ENCODE peak calls at places on chromosomes 3 and 15, in seven cellular contexts. F, V, E, K, G, D and Q are unnamed samples.

GRCh38 chr3:9713142-9713541 is 9.5 kb downstream of the CPNE9 start:
- DNase-seq in V (no peak), G (no peak), F (no peak), E (no peak), K (no peak), D (no peak), Q (no peak)

GRCh38 chr3:38805765-38806386 is 10.1 kb downstream of the SCN10A start:
- DNase-seq in K (peak; percentile 76), V (peak; percentile 74), D (peak; percentile 67), G (peak; percentile 78), E (peak; percentile 95), F (peak; percentile 72), Q (peak; percentile 91)

GRCh38 chr15:27743078-27743477 is 356.0 kb downstream of the OCA2 start:
- DNase-seq in K (no peak), E (no peak), V (no peak), G (peak; percentile 37), D (no peak), F (no peak), Q (no peak)

GRCh38 chr3:149977391-149977790 is 6.7 kb upstream of the PFN2 start:
- DNase-seq in F (no peak), K (no peak), V (no peak), E (no peak), G (no peak), D (no peak), Q (no peak)

GRCh38 chr15:50126072-50126471 is 7.0 kb upstream of the ATP8B4 start:
- DNase-seq in F (no peak), E (no peak), V (no peak), G (no peak), K (peak; percentile 29), D (no peak), Q (no peak)

GRCh38 chr3:149815728-149816127 is 2.7 kb downstream of the RNF13 start:
- DNase-seq in D (no peak), F (no peak), K (no peak), G (no peak), V (no peak), E (no peak), Q (no peak)

GRCh38 chr3:185549111-185549510 is 3.3 kb downstream of the LIPH start:
- DNase-seq in D (no peak), E (no peak), V (peak; percentile 98), K (peak; percentile 24), F (no peak), G (no peak), Q (no peak)

GRCh38 chr3:106006571-106006970 is 137.8 kb upstream of the CBLB start:
- DNase-seq in F (no peak), V (no peak), D (no peak), G (no peak), E (no peak), K (no peak), Q (no peak)

GRCh38 chr3:152121292-152121654 is 147.5 kb upstream of the MBNL1 start:
- DNase-seq in K (peak; percentile 85), E (no peak), G (no peak), F (no peak), D (no peak), V (peak; percentile 95), Q (no peak)

GRCh38 chr3:100471436-100471835 is 21.0 kb upstream of the TMEM45A start:
- DNase-seq in F (no peak), V (no peak), K (no peak), G (no peak), E (no peak), D (no peak), Q (no peak)

GRCh38 chr15:94198633-94199032 is 32.7 kb upstream of the MCTP2 start:
- DNase-seq in E (no peak), F (no peak), G (no peak), V (no peak), D (no peak), K (no peak), Q (no peak)

GRCh38 chr3:23589586-23589985 is 216.2 kb upstream of the UBE2E1 start:
- DNase-seq in F (no peak), D (no peak), K (no peak), G (no peak), V (no peak), E (no peak), Q (no peak)

GRCh38 chr15:95653361-95653805 is 677.1 kb upstream of the NR2F2 start:
- DNase-seq in F (no peak), D (peak; percentile 43), K (no peak), E (no peak), G (no peak), V (no peak), Q (no peak)

GRCh38 chr15:25022233-25022632 is 67.4 kb downstream of the SNRPN start:
- DNase-seq in E (no peak), F (no peak), V (peak; percentile 64), G (no peak), D (no peak), K (no peak), Q (no peak)

GRCh38 chr3:181455276-181455675 is 256.4 kb upstream of the SOX2 start:
- DNase-seq in V (no peak), E (no peak), K (no peak), F (no peak), D (no peak), G (no peak), Q (no peak)

GRCh38 chr3:13653631-13654279 is 104.8 kb downstream of the FBLN2 start:
- DNase-seq in V (no peak), E (no peak), D (no peak), K (no peak), F (no peak), G (no peak), Q (peak; percentile 66)

GRCh38 chr3:134799393-134799792 is 4.3 kb downstream of the EPHB1 start:
- DNase-seq in F (no peak), E (no peak), K (no peak), V (peak; percentile 10), D (no peak), G (peak; percentile 33), Q (no peak)

GRCh38 chr15:51585953-51586352 is 36.6 kb downstream of the DMXL2 start:
- DNase-seq in G (no peak), V (no peak), D (no peak), E (no peak), F (no peak), K (no peak), Q (no peak)

GRCh38 chr15:66777596-66778313 is 75.7 kb downstream of the SMAD6 start:
- DNase-seq in D (no peak), V (no peak), E (no peak), K (no peak), F (no peak), G (no peak), Q (no peak)

GRCh38 chr3:165522371-165522770 is 314.9 kb downstream of the BCHE start:
- DNase-seq in D (no peak), G (no peak), K (no peak), F (no peak), E (no peak), V (no peak), Q (peak; percentile 12)

GRCh38 chr15:68204776-68205557 is at the start of gene CALML4:
- DNase-seq in K (no peak), D (no peak), F (no peak), G (no peak), E (no peak), V (no peak), Q (no peak)

GRCh38 chr3:77795013-77795412 is 755.1 kb downstream of the ROBO2 start:
- DNase-seq in E (no peak), K (no peak), F (peak; percentile 90), G (peak; percentile 54), V (no peak), D (no peak), Q (peak; percentile 86)

GRCh38 chr3:193902557-193903256 is 233.2 kb upstream of the HES1 start:
- DNase-seq in V (no peak), D (no peak), E (peak; percentile 52), G (no peak), F (no peak), K (no peak), Q (no peak)

GRCh38 chr3:138964264-138964663 is 17.2 kb downstream of the FOXL2NB start:
- DNase-seq in E (no peak), V (no peak), G (no peak), D (no peak), K (no peak), F (no peak), Q (no peak)

GRCh38 chr3:16817201-16817600 is 67.6 kb upstream of the PLCL2 start:
- DNase-seq in V (no peak), K (no peak), E (no peak), G (no peak), D (no peak), F (no peak), Q (no peak)

GRCh38 chr3:44954962-44955361 is 21.0 kb downstream of the ZDHHC3 start:
- DNase-seq in V (peak; percentile 70), D (peak; percentile 40), E (no peak), G (no peak), K (peak; percentile 78), F (no peak), Q (no peak)
- H3K9ac ChIP-seq in V (no peak overlapping the region), D (no peak overlapping the region), E (no peak overlapping the region), G (no peak overlapping the region), K (no peak overlapping the region), F (no peak overlapping the region), Q (no peak overlapping the region)

GRCh38 chr15:55778932-55779331 is 36.0 kb upstream of the PRTG start:
- DNase-seq in V (no peak), K (no peak), D (no peak), E (no peak), F (no peak), G (no peak), Q (no peak)

GRCh38 chr15:55770808-55771207 is 27.9 kb upstream of the PRTG start:
- DNase-seq in F (no peak), K (no peak), V (no peak), D (no peak), G (no peak), E (no peak), Q (no peak)

GRCh38 chr15:55774113-55774970 is 31.4 kb upstream of the PRTG start:
- DNase-seq in D (peak; percentile 44), F (peak; percentile 79), G (peak; percentile 87), K (peak; percentile 44), V (peak; percentile 10), E (peak; percentile 62), Q (peak; percentile 82)

GRCh38 chr15:55780292-55780691 is 37.3 kb upstream of the PRTG start:
- DNase-seq in D (no peak), K (no peak), V (no peak), E (no peak), G (no peak), F (no peak), Q (no peak)

GRCh38 chr15:55775316-55775715 is 32.4 kb upstream of the PRTG start:
- DNase-seq in V (no peak), F (peak; percentile 66), K (peak; percentile 52), G (no peak), E (no peak), D (peak; percentile 99), Q (peak; percentile 96)
- H2BK5ac ChIP-seq in V (no peak overlapping the region), F (no peak overlapping the region), K (no peak overlapping the region), G (no peak overlapping the region), E (no peak overlapping the region), D (peak overlapping the region; percentile 100), Q (no peak overlapping the region)

GRCh38 chr15:52810346-52810745 is 20.2 kb upstream of the ONECUT1 start:
- DNase-seq in D (no peak), V (no peak), G (no peak), E (no peak), F (no peak), K (no peak), Q (no peak)
- H3K27me3 ChIP-seq in D (peaks cover 12% of the 10 kb centered on the region), V (peaks cover 21% of the 10 kb centered on the region), G (peaks cover 4% of the 10 kb centered on the region), E (peaks cover 68% of the 10 kb centered on the region), F (no peaks in the 10 kb centered on the region), K (peaks cover 64% of the 10 kb centered on the region), Q (no peaks in the 10 kb centered on the region)

GRCh38 chr3:64380539-64380938 is 155.3 kb upstream of the PRICKLE2 start:
- DNase-seq in D (no peak), F (no peak), G (no peak), K (no peak), V (no peak), E (no peak), Q (no peak)
- H3K9ac ChIP-seq in D (no peak overlapping the region), F (no peak overlapping the region), G (no peak overlapping the region), K (no peak overlapping the region), V (no peak overlapping the region), E (no peak overlapping the region), Q (no peak overlapping the region)

GRCh38 chr3:189401196-189401595 is 229.4 kb downstream of the TPRG1 start:
- DNase-seq in K (no peak), V (no peak), G (no peak), D (no peak), E (no peak), F (no peak), Q (no peak)
- H2BK5ac ChIP-seq in K (no peak overlapping the region), V (no peak overlapping the region), G (no peak overlapping the region), D (no peak overlapping the region), E (no peak overlapping the region), F (no peak overlapping the region), Q (no peak overlapping the region)